ENCODE peak calls at places on chromosome 9, in four cellular contexts. M, V, J and L are unnamed samples.

GRCh38 chr9:87497604-87498045 is at the start of gene DAPK1:
- DNase-seq in M (peak), J (peak), V (peak), L (peak)

GRCh38 chr9:5186416-5187169 is 1.2 kb upstream of the INSL6 start:
- DNase-seq in M (peak), J (no peak), V (peak), L (peak)

GRCh38 chr9:2722715-2723114 is 5.4 kb downstream of the KCNV2 start:
- DNase-seq in M (no peak), J (peak), V (no peak), L (peak)

GRCh38 chr9:91714020-91714721 is 235.9 kb downstream of the ROR2 start:
- DNase-seq in V (peak), J (no peak), M (no peak), L (peak)

GRCh38 chr9:18115131-18115530 is 358.8 kb upstream of the ADAMTSL1 start:
- DNase-seq in J (no peak), M (no peak), V (no peak), L (no peak)

GRCh38 chr9:105373723-105374122 is 74.1 kb upstream of the FSD1L start:
- DNase-seq in M (no peak), V (no peak), J (no peak), L (no peak)

GRCh38 chr9:69867081-69867814 is 46.6 kb downstream of the CFAP95 start:
- DNase-seq in J (no peak), M (no peak), V (no peak), L (no peak)

GRCh38 chr9:134992755-134993124 is 75.0 kb upstream of the FCN1 start:
- DNase-seq in M (no peak), V (no peak), J (no peak), L (no peak)

GRCh38 chr9:15144567-15145174 is 162.3 kb downstream of the TTC39B start:
- DNase-seq in V (no peak), J (peak), M (no peak), L (no peak)

GRCh38 chr9:90611568-90611967 is 31.1 kb downstream of the DIRAS2 start:
- DNase-seq in J (no peak), V (no peak), M (no peak), L (no peak)

GRCh38 chr9:105360344-105360743 is 87.5 kb upstream of the FSD1L start:
- DNase-seq in J (no peak), V (no peak), M (no peak), L (no peak)

GRCh38 chr9:111451570-111451969 is 32.6 kb downstream of the ECPAS start:
- DNase-seq in J (no peak), M (no peak), V (no peak), L (no peak)

GRCh38 chr9:127700594-127701255 is 6.1 kb upstream of the CFAP157 start:
- DNase-seq in J (no peak), M (no peak), V (no peak), L (no peak)

GRCh38 chr9:106587021-106587420 is 275.9 kb upstream of the ZNF462 start:
- DNase-seq in M (no peak), J (no peak), V (no peak), L (no peak)

GRCh38 chr9:14692536-14692917 is 705 bp downstream of the ZDHHC21 start:
- DNase-seq in V (no peak), M (no peak), J (no peak), L (no peak)

GRCh38 chr9:5025416-5025815 is 40.3 kb downstream of the JAK2 start:
- DNase-seq in V (no peak), J (no peak), M (no peak), L (no peak)

GRCh38 chr9:94611638-94612068 is 18.0 kb upstream of the FBP2 start:
- DNase-seq in M (no peak), V (no peak), J (no peak), L (peak)

GRCh38 chr9:90835206-90835605 is 33.6 kb downstream of the SYK start:
- DNase-seq in V (no peak), M (no peak), J (no peak), L (no peak)

GRCh38 chr9:133421615-133422542 is at the start of gene ADAMTS13:
- DNase-seq in M (peak), J (no peak), V (no peak), L (peak)

GRCh38 chr9:121353246-121353975 is 16.6 kb downstream of the STOM start:
- DNase-seq in J (no peak), V (no peak), M (peak), L (peak)

GRCh38 chr9:92616199-92617129 is 53.5 kb downstream of the IPPK start:
- DNase-seq in J (no peak), M (no peak), V (no peak), L (no peak)

DNA sequence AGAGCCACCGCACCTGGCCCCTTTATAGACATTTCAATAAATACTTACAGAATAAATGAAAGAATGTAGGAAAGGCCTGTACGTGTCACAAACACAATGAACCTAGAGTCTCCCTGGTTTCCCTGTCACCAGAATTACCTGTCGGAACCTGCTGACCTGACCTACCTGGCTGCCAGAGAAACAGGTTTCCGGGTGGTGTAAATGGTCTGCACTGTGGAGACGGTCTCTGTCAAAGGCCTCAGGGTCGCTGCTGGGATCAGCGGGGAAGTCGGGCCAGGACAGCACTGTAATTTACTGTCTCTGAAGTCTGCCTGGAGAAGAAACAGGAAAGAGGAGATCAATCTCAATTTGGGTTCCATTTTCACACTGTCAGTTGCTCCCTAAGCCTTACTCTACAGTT is 9.3 kb upstream of the FRRS1L start:
- DNase-seq in M (no peak), J (no peak), V (no peak), L (no peak)
- TF ChIP-seq CTCF in M (no peak), J (no peak), V (no peak), L (no peak)

DNA sequence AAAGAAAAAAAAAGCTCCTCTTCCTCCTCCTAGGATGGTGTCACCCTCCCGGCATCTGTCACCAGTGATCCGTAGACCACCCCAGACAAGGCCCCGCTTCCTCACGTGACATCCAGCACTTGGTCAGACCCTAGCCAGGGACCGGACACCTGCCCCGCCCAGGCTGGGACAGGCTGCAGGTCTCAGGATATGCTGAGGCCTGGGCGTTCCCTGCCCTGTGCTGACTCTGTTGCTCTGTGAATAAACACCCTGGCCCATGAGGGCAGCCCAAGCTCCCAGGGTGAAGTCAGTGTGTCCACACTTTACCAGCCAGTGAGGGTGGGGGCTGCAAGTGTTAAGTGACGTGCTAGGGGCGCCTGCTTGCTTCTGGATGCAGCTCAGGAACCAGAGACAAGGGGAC is 5.6 kb downstream of the EDF1 start:
- DNase-seq in M (no peak), J (no peak), V (no peak), L (no peak)
- TF ChIP-seq CTCF in M (no peak), J (no peak), V (no peak), L (no peak)

DNA sequence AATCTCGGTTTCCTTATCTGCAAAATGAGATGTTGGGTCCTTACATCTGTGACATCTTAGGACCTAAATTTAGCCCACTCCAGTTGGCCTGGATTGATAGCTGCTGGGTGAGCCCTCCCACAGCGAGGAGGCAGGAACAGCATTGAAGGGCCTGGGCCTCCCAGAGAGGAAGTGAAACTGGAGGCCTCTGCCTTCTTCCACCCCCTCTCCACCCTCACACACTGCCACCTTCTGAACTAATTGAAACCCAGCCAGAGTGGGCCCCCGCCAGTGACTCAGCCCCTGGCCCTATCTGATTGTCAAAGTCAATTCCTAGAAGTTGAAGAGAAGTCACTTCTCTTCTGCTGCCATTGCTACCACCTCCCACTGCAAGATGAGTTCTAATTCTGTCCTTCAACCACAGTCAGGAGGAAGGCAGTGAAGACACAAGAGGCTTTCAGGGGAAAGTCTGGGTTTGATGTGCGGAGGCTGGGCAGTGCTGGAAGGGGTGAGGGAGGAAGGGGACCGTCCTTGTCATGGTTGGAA is 55.2 kb upstream of the NEK6 start:
- DNase-seq in J (no peak), V (no peak), M (peak), L (peak)
- TF ChIP-seq CTCF in J (no peak), V (no peak), M (no peak), L (no peak)

GRCh38 chr9:109593612-109594011 is 95.5 kb upstream of the PTPN3 start:
- DNase-seq in J (no peak), V (no peak), M (no peak), L (no peak)

GRCh38 chr9:109586993-109587392 is 88.9 kb upstream of the PTPN3 start:
- DNase-seq in V (no peak), J (no peak), M (no peak), L (no peak)

GRCh38 chr9:109591691-109592090 is 93.6 kb upstream of the PTPN3 start:
- DNase-seq in M (no peak), J (no peak), V (no peak), L (no peak)

GRCh38 chr9:109588415-109588814 is 90.3 kb upstream of the PTPN3 start:
- DNase-seq in V (no peak), M (no peak), J (no peak), L (no peak)

GRCh38 chr9:109590945-109591344 is 92.8 kb upstream of the PTPN3 start:
- DNase-seq in M (no peak), J (no peak), V (no peak), L (no peak)
- TF ChIP-seq CTCF in M (no peak), J (no peak), V (no peak), L (no peak)

DNA sequence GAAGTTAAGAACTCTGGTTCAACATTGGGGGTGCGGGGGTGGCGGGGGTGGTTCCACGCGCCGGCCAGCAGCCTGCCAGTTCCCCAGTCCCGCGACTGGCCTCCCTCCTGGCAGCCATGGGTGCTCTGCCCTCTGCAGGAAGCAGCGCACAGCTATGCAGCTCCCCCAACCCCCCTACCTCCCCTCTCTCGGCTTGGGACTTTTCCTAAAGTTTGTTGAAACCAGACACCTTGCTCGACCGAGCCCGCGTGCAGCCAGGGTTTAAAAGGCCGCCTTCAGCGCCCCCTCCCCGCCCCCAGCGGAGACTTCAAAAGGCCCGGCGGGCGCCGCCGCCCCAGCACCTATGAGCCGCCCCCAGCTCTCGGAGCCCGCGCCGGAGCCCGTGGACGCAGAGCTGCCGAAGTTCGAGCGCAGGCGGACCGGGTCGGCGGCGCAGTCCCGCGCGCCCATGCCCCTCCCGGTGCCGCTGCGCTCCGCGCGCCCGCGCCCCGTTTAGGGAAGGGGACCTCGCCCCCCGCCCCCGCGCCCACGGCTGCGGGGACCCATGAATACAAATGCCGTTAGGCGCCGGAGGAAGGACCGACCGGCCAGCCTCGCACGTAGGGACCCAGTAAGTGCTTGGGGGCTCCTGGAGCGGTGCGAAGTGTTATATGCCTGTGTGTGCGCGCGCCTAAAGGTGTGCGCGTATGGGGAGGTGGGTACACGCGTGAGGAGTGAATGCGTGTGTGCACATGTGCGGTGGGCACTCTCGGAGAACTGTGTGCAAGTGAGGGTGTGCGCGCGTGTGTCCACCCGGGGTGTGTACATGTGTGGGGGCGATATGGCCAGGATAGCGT is 1.4 kb upstream of the COL27A1 start:
- DNase-seq in M (no peak), J (no peak), V (no peak), L (peak)
- TF ChIP-seq CTCF in M (no peak), J (no peak), V (peak), L (no peak)

DNA sequence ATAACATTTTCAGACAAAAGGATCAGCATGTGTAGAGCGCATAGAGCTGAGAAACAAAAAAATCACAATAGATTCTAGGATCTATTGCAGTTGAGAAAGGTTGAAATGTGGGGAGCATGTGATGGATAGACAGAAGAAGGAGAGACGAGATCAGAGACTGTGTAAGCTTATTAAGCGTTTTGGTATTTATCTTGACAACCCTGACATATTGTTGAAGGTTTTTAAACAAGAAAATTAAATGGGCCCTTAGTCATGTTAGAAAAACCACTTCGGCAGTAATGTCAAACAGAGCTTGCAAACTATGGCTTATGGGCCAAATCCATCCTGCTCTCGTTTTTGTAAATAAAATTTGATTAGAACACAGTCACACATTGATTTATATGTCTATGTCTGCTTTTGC is 200.5 kb upstream of the KLF4 start:
- DNase-seq in J (no peak), M (no peak), V (no peak), L (no peak)
- TF ChIP-seq CTCF in J (no peak), M (no peak), V (no peak), L (no peak)